ENCODE peak calls at places on chromosomes 13 and 19, in nine cellular contexts. O is HAP-1; D is effector memory CD8-positive, alpha-beta T cell; T is stimulated activated CD4-positive, alpha-beta T cell treated with anti-CD3 and anti-CD28 coated beads, Interleukin-2, amount 100 ng/mL, for 48 hours; J is activated CD4-positive, alpha-beta T cell treated with anti-CD3 and anti-CD28 coated beads for 48 hours; V is AG04449; A is foreskin fibroblast; L is kidney epithelial cell; S is epithelial cell of prostate. W is an unnamed sample.

GRCh38 chr13:114078501-114079451 is 53.6 kb downstream of the RASA3 start:
- DNase-seq in O (no peak), D (no peak), T (no peak), J (no peak), V (no peak), A (peak), L (no peak), S (peak), W (no peak)

GRCh38 chr13:20702945-20703784 is at the start of gene IL17D:
- DNase-seq in O (no peak), D (peak), T (peak), J (peak), V (no peak), A (no peak), L (no peak), S (no peak), W (peak)

GRCh38 chr19:49441210-49441959 is at the start of gene SLC17A7:
- DNase-seq in O (peak), D (no peak), T (peak), J (peak), V (no peak), A (no peak), L (no peak), S (no peak), W (no peak)

GRCh38 chr13:113964251-113964995 is 9.5 kb downstream of the C13orf46 start:
- DNase-seq in O (no peak), D (no peak), T (no peak), J (no peak), V (no peak), A (no peak), L (no peak), S (no peak), W (no peak)

GRCh38 chr19:14565765-14566711 is 5.8 kb downstream of the NDUFB7 start:
- DNase-seq in O (no peak), D (no peak), T (no peak), J (no peak), V (no peak), A (no peak), L (no peak), S (no peak), W (no peak)

GRCh38 chr19:41427647-41428480 is 690 bp upstream of the B3GNT8 start:
- DNase-seq in O (no peak), D (peak), T (peak), J (peak), V (no peak), A (peak), L (no peak), S (no peak), W (no peak)

GRCh38 chr19:46495789-46496099 is at the start of gene PNMA8B:
- DNase-seq in O (no peak), D (no peak), T (no peak), J (peak), V (no peak), A (peak), L (no peak), S (peak), W (peak)

GRCh38 chr13:42110410-42111155 is 62.1 kb downstream of the DGKH start:
- DNase-seq in O (peak), D (peak), T (peak), J (peak), V (peak), A (peak), L (no peak), S (no peak), W (no peak)

GRCh38 chr19:35114656-35115537 is 726 bp upstream of the FXYD3 start:
- DNase-seq in O (peak), D (peak), T (peak), J (peak), V (no peak), A (no peak), L (no peak), S (no peak), W (peak)

GRCh38 chr13:105642511-105642958 is 892.9 kb downstream of the EFNB2 start:
- DNase-seq in O (no peak), D (no peak), T (no peak), J (no peak), V (no peak), A (no peak), L (no peak), S (no peak), W (no peak)

GRCh38 chr13:52846567-52847321 is 1.7 kb downstream of the PCDH8 start:
- DNase-seq in O (no peak), D (no peak), T (peak), J (peak), V (no peak), A (peak), L (no peak), S (no peak), W (peak)

GRCh38 chr19:12947702-12948596 is 2.3 kb downstream of the RAD23A start:
- DNase-seq in O (no peak), D (no peak), T (no peak), J (no peak), V (no peak), A (no peak), L (no peak), S (no peak), W (no peak)

GRCh38 chr13:102399791-102400618 is 1.8 kb downstream of the FGF14 start:
- DNase-seq in O (no peak), D (no peak), T (no peak), J (peak), V (no peak), A (no peak), L (no peak), S (no peak), W (no peak)

GRCh38 chr19:13095934-13096890 is 6.4 kb downstream of the LYL1 start:
- DNase-seq in O (no peak), D (no peak), T (no peak), J (peak), V (no peak), A (no peak), L (no peak), S (no peak), W (peak)

GRCh38 chr19:2540646-2541454 is 64.9 kb downstream of the GADD45B start:
- DNase-seq in O (peak), D (no peak), T (no peak), J (no peak), V (peak), A (peak), L (peak), S (peak), W (peak)

GRCh38 chr19:30153326-30154210 is 211.5 kb downstream of the URI1 start:
- DNase-seq in O (no peak), D (no peak), T (no peak), J (no peak), V (no peak), A (no peak), L (no peak), S (no peak), W (no peak)

GRCh38 chr13:32838985-32839384 is 177.2 kb upstream of the KL start:
- DNase-seq in O (no peak), D (no peak), T (no peak), J (no peak), V (no peak), A (no peak), L (no peak), S (no peak), W (no peak)

GRCh38 chr13:32984857-32985626 is 31.2 kb upstream of the KL start:
- DNase-seq in O (no peak), D (no peak), T (no peak), J (peak), V (no peak), A (no peak), L (no peak), S (peak), W (no peak)

GRCh38 chr19:45824041-45824471 is 8.9 kb upstream of the RSPH6A start:
- DNase-seq in O (no peak), D (no peak), T (no peak), J (no peak), V (no peak), A (no peak), L (no peak), S (peak), W (no peak)

GRCh38 chr13:112693831-112694497 is 4.1 kb downstream of the ATP11A start:
- DNase-seq in O (no peak), D (no peak), T (no peak), J (no peak), V (peak), A (peak), L (peak), S (peak), W (no peak)

GRCh38 chr13:113895436-113895835 is 31.6 kb upstream of the GAS6 start:
- DNase-seq in O (no peak), D (no peak), T (no peak), J (no peak), V (no peak), A (no peak), L (no peak), S (no peak), W (no peak)

W was measured in progenitor cell of endocrine pancreas.